ENCODE peak calls at places on chromosomes 2 and 18, in seven cellular contexts. M, S, T, I, U, N and B are unnamed samples.

GRCh38 chr2:151776367-151776766 is 42.1 kb upstream of the NEB start:
- DNase-seq in M (no peak), S (no peak), T (no peak), I (no peak), U (no peak), N (no peak), B (no peak)

GRCh38 chr2:30201990-30202389 is 29.3 kb upstream of the LBH start:
- DNase-seq in M (no peak), S (no peak), T (no peak), I (no peak), U (no peak), N (peak), B (no peak)

GRCh38 chr2:232473467-232473890 is 14.2 kb downstream of the ECEL1 start:
- DNase-seq in M (no peak), S (no peak), T (no peak), I (no peak), U (no peak), N (no peak), B (peak)

GRCh38 chr18:42392416-42392815 is 437.4 kb downstream of the PIK3C3 start:
- DNase-seq in M (no peak), S (peak), T (no peak), I (no peak), U (no peak), N (no peak), B (no peak)

GRCh38 chr18:56296381-56296780 is 342.0 kb downstream of the TXNL1 start:
- DNase-seq in M (no peak), S (no peak), T (no peak), I (no peak), U (no peak), N (no peak), B (no peak)

GRCh38 chr2:100394111-100394641 is 23.3 kb downstream of the CHST10 start:
- DNase-seq in M (peak), S (no peak), T (no peak), I (no peak), U (no peak), N (no peak), B (no peak)

GRCh38 chr2:52613064-52613463 is 1154.5 kb upstream of the CHAC2 start:
- DNase-seq in M (peak), S (no peak), T (no peak), I (peak), U (no peak), N (no peak), B (no peak)

GRCh38 chr2:203718087-203718486 is 11.6 kb downstream of the CD28 start:
- DNase-seq in M (no peak), S (no peak), T (no peak), I (no peak), U (no peak), N (no peak), B (peak)